ENCODE peak calls at places on chromosomes 7 and 10, in seven cellular contexts. One of them, this sample, is unnamed.

GRCh38 chr7:52920977-52921376 is 114.5 kb upstream of the POM121L12 start:
- ATAC-seq in body of pancreas: no peak
- ATAC-seq in right lobe of liver: no peak
- ATAC-seq in HepG2: no peak
- ATAC-seq in heart left ventricle: no peak
- ATAC-seq in HCT116: no peak
- ATAC-seq in IMR-90: no peak
- ATAC-seq in this sample: no peak

GRCh38 chr7:6423942-6424701 is 23.6 kb downstream of the DAGLB start:
- ATAC-seq in body of pancreas: no peak
- ATAC-seq in right lobe of liver: peak
- ATAC-seq in HepG2: peak
- ATAC-seq in heart left ventricle: peak
- ATAC-seq in HCT116: peak
- ATAC-seq in IMR-90: no peak
- ATAC-seq in this sample: peak

GRCh38 chr10:123847686-123848432 is 43.7 kb downstream of the CPXM2 start:
- ATAC-seq in body of pancreas: no peak
- ATAC-seq in right lobe of liver: no peak
- ATAC-seq in HepG2: no peak
- ATAC-seq in heart left ventricle: no peak
- ATAC-seq in HCT116: no peak
- ATAC-seq in IMR-90: no peak
- ATAC-seq in this sample: peak

GRCh38 chr7:114085313-114085591 is 166.4 kb upstream of the PPP1R3A start:
- ATAC-seq in body of pancreas: peak
- ATAC-seq in right lobe of liver: peak
- ATAC-seq in HepG2: peak
- ATAC-seq in heart left ventricle: peak
- ATAC-seq in HCT116: peak
- ATAC-seq in IMR-90: peak
- ATAC-seq in this sample: peak

GRCh38 chr7:116252249-116252648 is 41.9 kb downstream of the TES start:
- ATAC-seq in body of pancreas: no peak
- ATAC-seq in right lobe of liver: no peak
- ATAC-seq in HepG2: no peak
- ATAC-seq in heart left ventricle: no peak
- ATAC-seq in HCT116: no peak
- ATAC-seq in IMR-90: no peak
- ATAC-seq in this sample: no peak

GRCh38 chr7:120060875-120061274 is 212.1 kb upstream of the KCND2 start:
- ATAC-seq in body of pancreas: no peak
- ATAC-seq in right lobe of liver: no peak
- ATAC-seq in HepG2: no peak
- ATAC-seq in heart left ventricle: no peak
- ATAC-seq in HCT116: no peak
- ATAC-seq in IMR-90: no peak
- ATAC-seq in this sample: no peak

GRCh38 chr10:118106426-118106825 is 59.7 kb upstream of the RAB11FIP2 start:
- ATAC-seq in body of pancreas: no peak
- ATAC-seq in right lobe of liver: peak
- ATAC-seq in HepG2: peak
- ATAC-seq in heart left ventricle: no peak
- ATAC-seq in HCT116: peak
- ATAC-seq in IMR-90: peak
- ATAC-seq in this sample: no peak

GRCh38 chr7:47303695-47304453 is 278.0 kb downstream of the TNS3 start:
- ATAC-seq in body of pancreas: no peak
- ATAC-seq in right lobe of liver: peak
- ATAC-seq in HepG2: no peak
- ATAC-seq in heart left ventricle: no peak
- ATAC-seq in HCT116: no peak
- ATAC-seq in IMR-90: no peak
- ATAC-seq in this sample: no peak

GRCh38 chr7:44045226-44046014 is 918 bp downstream of the DBNL start:
- ATAC-seq in body of pancreas: no peak
- ATAC-seq in right lobe of liver: no peak
- ATAC-seq in HepG2: peak
- ATAC-seq in heart left ventricle: no peak
- ATAC-seq in HCT116: no peak
- ATAC-seq in IMR-90: peak
- ATAC-seq in this sample: peak

GRCh38 chr7:34425194-34425593 is 232.8 kb upstream of the NPSR1 start:
- ATAC-seq in body of pancreas: no peak
- ATAC-seq in right lobe of liver: no peak
- ATAC-seq in HepG2: peak
- ATAC-seq in heart left ventricle: no peak
- ATAC-seq in HCT116: no peak
- ATAC-seq in IMR-90: no peak
- ATAC-seq in this sample: no peak

GRCh38 chr7:90966346-90966745 is 297.9 kb upstream of the FZD1 start:
- ATAC-seq in body of pancreas: no peak
- ATAC-seq in right lobe of liver: no peak
- ATAC-seq in HepG2: no peak
- ATAC-seq in heart left ventricle: no peak
- ATAC-seq in HCT116: no peak
- ATAC-seq in IMR-90: no peak
- ATAC-seq in this sample: no peak

GRCh38 chr10:103716206-103717160 is 138.9 kb downstream of the SH3PXD2A start:
- ATAC-seq in body of pancreas: peak
- ATAC-seq in right lobe of liver: peak
- ATAC-seq in HepG2: peak
- ATAC-seq in heart left ventricle: peak
- ATAC-seq in HCT116: peak
- ATAC-seq in IMR-90: no peak
- ATAC-seq in this sample: no peak

GRCh38 chr7:20329389-20330175 is 1.1 kb upstream of the ITGB8 start:
- ATAC-seq in body of pancreas: peak
- ATAC-seq in right lobe of liver: peak
- ATAC-seq in HepG2: peak
- ATAC-seq in heart left ventricle: peak
- ATAC-seq in HCT116: peak
- ATAC-seq in IMR-90: peak
- ATAC-seq in this sample: peak

GRCh38 chr7:66556177-66556548 is 72.5 kb upstream of the KCTD7 start:
- ATAC-seq in body of pancreas: no peak
- ATAC-seq in right lobe of liver: no peak
- ATAC-seq in HepG2: no peak
- ATAC-seq in heart left ventricle: no peak
- ATAC-seq in HCT116: no peak
- ATAC-seq in IMR-90: no peak
- ATAC-seq in this sample: no peak

GRCh38 chr7:57201021-57201894 is 69.0 kb upstream of the ZNF479 start:
- ATAC-seq in body of pancreas: no peak
- ATAC-seq in right lobe of liver: no peak
- ATAC-seq in HepG2: no peak
- ATAC-seq in heart left ventricle: no peak
- ATAC-seq in HCT116: no peak
- ATAC-seq in IMR-90: no peak
- ATAC-seq in this sample: no peak

GRCh38 chr7:100570954-100571828 is 2.5 kb downstream of the SAP25 start:
- ATAC-seq in body of pancreas: no peak
- ATAC-seq in right lobe of liver: peak
- ATAC-seq in HepG2: peak
- ATAC-seq in heart left ventricle: no peak
- ATAC-seq in HCT116: peak
- ATAC-seq in IMR-90: no peak
- ATAC-seq in this sample: no peak

GRCh38 chr7:39950473-39951155 is 558 bp downstream of the CDK13 start:
- ATAC-seq in body of pancreas: peak
- ATAC-seq in right lobe of liver: peak
- ATAC-seq in HepG2: peak
- ATAC-seq in heart left ventricle: no peak
- ATAC-seq in HCT116: peak
- ATAC-seq in IMR-90: peak
- ATAC-seq in this sample: peak

GRCh38 chr10:85849315-85849714 is 517.3 kb downstream of the GRID1 start:
- ATAC-seq in body of pancreas: no peak
- ATAC-seq in right lobe of liver: no peak
- ATAC-seq in HepG2: no peak
- ATAC-seq in heart left ventricle: no peak
- ATAC-seq in HCT116: no peak
- ATAC-seq in IMR-90: no peak
- ATAC-seq in this sample: no peak

GRCh38 chr10:37813763-37814162 is 43.6 kb downstream of the ZNF248 start:
- ATAC-seq in body of pancreas: no peak
- ATAC-seq in right lobe of liver: no peak
- ATAC-seq in HepG2: no peak
- ATAC-seq in heart left ventricle: no peak
- ATAC-seq in HCT116: no peak
- ATAC-seq in IMR-90: no peak
- ATAC-seq in this sample: no peak

GRCh38 chr10:10831085-10831484 is 186.6 kb upstream of the CELF2 start:
- ATAC-seq in body of pancreas: no peak
- ATAC-seq in right lobe of liver: no peak
- ATAC-seq in HepG2: no peak
- ATAC-seq in heart left ventricle: peak
- ATAC-seq in HCT116: no peak
- ATAC-seq in IMR-90: peak
- ATAC-seq in this sample: peak

DNA sequence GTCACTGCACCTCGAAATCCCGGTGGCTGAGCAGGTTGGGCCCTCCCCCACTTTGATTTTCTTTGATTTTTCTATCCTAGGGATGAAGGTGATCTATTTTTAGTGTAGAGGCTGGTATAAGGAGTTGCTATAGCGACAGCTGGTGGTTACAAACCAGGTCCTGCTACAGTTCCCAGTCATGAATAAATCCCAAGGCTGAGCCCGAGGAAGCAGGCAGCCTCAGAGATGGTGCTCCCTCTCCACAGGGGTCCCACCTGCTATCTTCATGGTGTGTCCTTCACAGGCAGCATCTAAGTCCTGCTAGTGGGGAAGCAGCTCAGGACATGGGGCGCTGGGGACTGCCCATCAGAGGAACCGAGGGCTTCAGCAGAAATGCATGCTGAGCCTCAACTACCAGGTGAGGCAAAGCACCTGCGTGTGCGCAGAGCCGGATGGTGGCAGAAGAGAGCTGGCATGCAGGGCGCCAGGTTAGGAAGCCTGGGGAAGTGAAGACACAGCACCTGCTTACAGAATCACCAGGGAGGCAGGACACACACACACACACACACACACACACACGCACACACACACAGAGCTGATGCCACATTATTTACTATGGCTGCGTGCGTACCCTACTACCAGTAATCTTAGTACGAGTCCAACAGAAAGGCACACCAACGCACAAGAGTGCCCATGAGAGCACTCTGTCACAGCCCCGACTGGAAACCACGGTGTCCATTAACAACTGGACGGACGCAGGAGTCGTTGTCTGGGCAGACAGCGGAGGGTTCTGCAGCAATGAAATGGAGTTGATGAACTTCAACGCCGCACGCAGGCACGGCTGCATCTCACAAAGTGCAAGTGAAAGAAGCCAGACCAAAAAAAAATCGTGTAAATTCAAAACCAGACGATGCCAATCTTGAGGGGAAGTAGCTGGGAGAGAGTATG is 150.8 kb downstream of the PRKAG2 start:
- ATAC-seq in body of pancreas: no peak
- ATAC-seq in right lobe of liver: no peak
- ATAC-seq in HepG2: no peak
- ATAC-seq in heart left ventricle: peak
- ATAC-seq in HCT116: peak
- ATAC-seq in IMR-90: no peak
- ATAC-seq in this sample: no peak
- TF ChIP-seq CTCF in body of pancreas: no peak
- TF ChIP-seq CTCF in right lobe of liver: no peak
- TF ChIP-seq CTCF in HepG2: no peak
- TF ChIP-seq CTCF in heart left ventricle: no peak
- TF ChIP-seq CTCF in HCT116: no peak
- TF ChIP-seq CTCF in IMR-90: no peak
- TF ChIP-seq CTCF in this sample: peak

DNA sequence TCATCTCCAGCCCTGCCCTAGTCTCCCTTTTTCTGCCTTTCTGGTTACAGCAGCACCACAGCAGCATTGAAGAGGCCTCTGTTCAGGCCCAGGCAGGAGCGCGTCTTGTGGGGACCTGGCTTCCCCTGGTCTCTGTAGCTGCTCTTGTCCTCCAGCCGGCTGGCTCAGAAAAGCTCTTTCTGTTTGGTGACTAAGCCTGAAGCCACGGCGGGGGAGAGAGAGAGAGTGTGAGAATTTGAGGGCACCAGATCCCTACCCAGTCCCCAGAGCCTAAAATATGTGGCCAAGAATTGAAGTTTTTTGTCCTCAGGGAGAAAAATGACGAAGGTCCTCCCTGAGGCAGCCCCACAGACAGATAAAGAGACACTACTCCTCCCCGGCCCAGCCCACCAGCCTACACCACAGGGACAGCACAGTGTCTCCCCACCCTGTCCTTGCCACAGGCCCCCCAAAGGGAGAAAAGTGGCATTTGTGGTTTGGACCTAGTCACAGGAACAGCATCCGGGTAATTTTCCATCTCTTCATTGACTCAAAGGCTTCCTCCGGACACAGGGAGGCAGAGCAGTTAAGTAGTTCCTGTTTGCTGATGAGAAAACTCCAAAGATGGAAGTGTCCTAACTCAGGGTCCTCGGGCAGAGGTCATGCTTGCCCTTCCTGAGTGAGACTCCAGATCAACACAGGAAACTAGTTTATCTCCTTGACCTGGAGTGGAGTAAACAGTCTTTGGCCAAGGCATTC is 13.3 kb upstream of the FAM180A start:
- ATAC-seq in body of pancreas: peak
- ATAC-seq in right lobe of liver: peak
- ATAC-seq in HepG2: peak
- ATAC-seq in heart left ventricle: peak
- ATAC-seq in HCT116: no peak
- ATAC-seq in IMR-90: peak
- ATAC-seq in this sample: no peak
- TF ChIP-seq POLR2A in body of pancreas: no peak
- TF ChIP-seq POLR2A in right lobe of liver: no peak
- TF ChIP-seq POLR2A in HepG2: no peak
- TF ChIP-seq POLR2A in heart left ventricle: no peak
- TF ChIP-seq POLR2A in HCT116: no peak
- TF ChIP-seq POLR2A in IMR-90: no peak
- TF ChIP-seq POLR2A in this sample: no peak

GRCh38 chr7:131664570-131664969 is 108.1 kb upstream of the PODXL start:
- ATAC-seq in body of pancreas: no peak
- ATAC-seq in right lobe of liver: no peak
- ATAC-seq in HepG2: no peak
- ATAC-seq in heart left ventricle: peak
- ATAC-seq in HCT116: no peak
- ATAC-seq in IMR-90: no peak
- ATAC-seq in this sample: no peak
- TF ChIP-seq CTCF in body of pancreas: no peak
- TF ChIP-seq CTCF in right lobe of liver: no peak
- TF ChIP-seq CTCF in HepG2: no peak
- TF ChIP-seq CTCF in heart left ventricle: no peak
- TF ChIP-seq CTCF in HCT116: no peak
- TF ChIP-seq CTCF in IMR-90: no peak
- TF ChIP-seq CTCF in this sample: no peak

GRCh38 chr10:119652361-119652760 is 1.2 kb downstream of the BAG3 start:
- ATAC-seq in body of pancreas: peak
- ATAC-seq in right lobe of liver: peak
- ATAC-seq in HepG2: peak
- ATAC-seq in heart left ventricle: peak
- ATAC-seq in HCT116: peak
- ATAC-seq in IMR-90: peak
- ATAC-seq in this sample: no peak
- TF ChIP-seq POLR2A in body of pancreas: no peak
- TF ChIP-seq POLR2A in right lobe of liver: peak
- TF ChIP-seq POLR2A in HepG2: no peak
- TF ChIP-seq POLR2A in heart left ventricle: no peak
- TF ChIP-seq POLR2A in HCT116: no peak
- TF ChIP-seq POLR2A in IMR-90: peak
- TF ChIP-seq POLR2A in this sample: no peak